ENCODE peak calls at places on chromosomes 16 and 17, in five cellular contexts. C, Q, D, E and Z are unnamed samples.

GRCh38 chr17:79023886-79024771 is at the start of gene C1QTNF1:
- DNase-seq in C (peak; percentile 82), Q (no peak), D (no peak), E (peak; percentile 64), Z (peak; percentile 54)

GRCh38 chr16:77288222-77288621 is 89.0 kb downstream of the SYCE1L start:
- DNase-seq in C (no peak), Q (no peak), D (no peak), E (peak; percentile 78), Z (no peak)

GRCh38 chr17:42695500-42695899 is 13.2 kb downstream of the CNTNAP1 start:
- DNase-seq in C (peak; percentile 49), Q (no peak), D (no peak), E (no peak), Z (no peak)

GRCh38 chr17:22599322-22599721 is 907.0 kb downstream of the KCNJ18 start:
- DNase-seq in C (no peak), Q (no peak), D (no peak), E (no peak), Z (no peak)

GRCh38 chr16:69310479-69311114 is 553 bp upstream of the VPS4A start:
- DNase-seq in C (no peak), Q (no peak), D (no peak), E (no peak), Z (no peak)

GRCh38 chr16:72536673-72537435 is 364.9 kb upstream of the PMFBP1 start:
- DNase-seq in C (no peak), Q (no peak), D (no peak), E (peak; percentile 64), Z (no peak)

GRCh38 chr17:78179372-78179771 is 7.5 kb downstream of the TK1 start:
- DNase-seq in C (no peak), Q (no peak), D (no peak), E (peak; percentile 40), Z (no peak)

GRCh38 chr17:75078097-75079022 is 9.4 kb upstream of the SLC16A5 start:
- DNase-seq in C (no peak), Q (no peak), D (no peak), E (peak; percentile 91), Z (no peak)

GRCh38 chr17:58312021-58312630 is 16.5 kb downstream of the TSPOAP1 start:
- DNase-seq in C (no peak), Q (peak; percentile 93), D (no peak), E (no peak), Z (no peak)

GRCh38 chr16:66858740-66859396 is 14.7 kb downstream of the CA7 start:
- DNase-seq in C (peak; percentile 86), Q (no peak), D (no peak), E (peak; percentile 62), Z (peak; percentile 13)

GRCh38 chr17:64165347-64165746 is 35.4 kb upstream of the ERN1 start:
- DNase-seq in C (no peak), Q (no peak), D (no peak), E (no peak), Z (no peak)

GRCh38 chr16:6749714-6750113 is 582.9 kb upstream of the RBFOX1 start:
- DNase-seq in C (no peak), Q (no peak), D (no peak), E (no peak), Z (no peak)

GRCh38 chr17:69246726-69247375 is 18.2 kb upstream of the ABCA10 start:
- DNase-seq in C (no peak), Q (no peak), D (no peak), E (peak; percentile 61), Z (no peak)

GRCh38 chr17:78806451-78806850 is 24.4 kb upstream of the CYTH1 start:
- DNase-seq in C (peak; percentile 48), Q (no peak), D (no peak), E (no peak), Z (peak; percentile 52)

GRCh38 chr17:74276051-74276476 is 2.0 kb downstream of the DNAI2 start:
- DNase-seq in C (peak; percentile 72), Q (no peak), D (no peak), E (no peak), Z (no peak)

GRCh38 chr16:80693553-80693952 is 110.8 kb downstream of the CDYL2 start:
- DNase-seq in C (no peak), Q (no peak), D (no peak), E (no peak), Z (no peak)

GRCh38 chr17:31424944-31425582 is 33.6 kb downstream of the RAB11FIP4 start:
- DNase-seq in C (no peak), Q (no peak), D (no peak), E (no peak), Z (no peak)

GRCh38 chr17:78192616-78193015 is 5.5 kb downstream of the AFMID start:
- DNase-seq in C (no peak), Q (no peak), D (no peak), E (no peak), Z (no peak)

GRCh38 chr17:45143767-45144198 is 4.5 kb upstream of the HEXIM1 start:
- DNase-seq in C (peak; percentile 93), Q (no peak), D (no peak), E (peak; percentile 90), Z (peak; percentile 36)

GRCh38 chr17:48728232-48729231 is at the start of gene HOXB13:
- DNase-seq in C (no peak), Q (no peak), D (no peak), E (peak; percentile 86), Z (peak; percentile 40)

GRCh38 chr17:79800325-79801155 is 3.7 kb upstream of the CBX8 start:
- DNase-seq in C (no peak), Q (no peak), D (peak; percentile 50), E (peak; percentile 54), Z (peak; percentile 56)

GRCh38 chr17:42598905-42599304 is 10.3 kb downstream of the RETREG3 start:
- DNase-seq in C (no peak), Q (no peak), D (no peak), E (no peak), Z (no peak)

GRCh38 chr17:81301195-81302144 is 6.4 kb upstream of the SLC38A10 start:
- DNase-seq in C (no peak), Q (no peak), D (no peak), E (peak; percentile 33), Z (no peak)